ENCODE peak calls at places on chromosome 7, in five cellular contexts. One of them, this sample, is unnamed.

GRCh38 chr7:51150193-51150592 is 166.4 kb downstream of the COBL start:
- DNase-seq in WERI-Rb-1: no peak
- DNase-seq in cardiac muscle cell: no peak
- DNase-seq in CD8-positive, alpha-beta T cell: no peak
- DNase-seq in dorsolateral prefrontal cortex: no peak
- DNase-seq in this sample: no peak

GRCh38 chr7:117435475-117436043 is 8.3 kb upstream of the ASZ1 start:
- DNase-seq in CD8-positive, alpha-beta T cell: no peak
- DNase-seq in WERI-Rb-1: no peak
- DNase-seq in cardiac muscle cell: no peak
- DNase-seq in dorsolateral prefrontal cortex: no peak
- DNase-seq in this sample: no peak

GRCh38 chr7:1015631-1016121 is 28.7 kb upstream of the GPR146 start:
- DNase-seq in WERI-Rb-1: no peak
- DNase-seq in CD8-positive, alpha-beta T cell: no peak
- DNase-seq in cardiac muscle cell: no peak
- DNase-seq in dorsolateral prefrontal cortex: no peak
- DNase-seq in this sample: no peak

GRCh38 chr7:5699951-5700384 is 81.5 kb downstream of the RNF216 start:
- DNase-seq in dorsolateral prefrontal cortex: no peak
- DNase-seq in CD8-positive, alpha-beta T cell: no peak
- DNase-seq in WERI-Rb-1: no peak
- DNase-seq in cardiac muscle cell: no peak
- DNase-seq in this sample: no peak

GRCh38 chr7:27784399-27785053 is 44.6 kb downstream of the TAX1BP1 start:
- DNase-seq in CD8-positive, alpha-beta T cell: no peak
- DNase-seq in dorsolateral prefrontal cortex: no peak
- DNase-seq in WERI-Rb-1: no peak
- DNase-seq in cardiac muscle cell: peak
- DNase-seq in this sample: no peak

GRCh38 chr7:155803418-155804376 is 8.6 kb downstream of the SHH start:
- DNase-seq in dorsolateral prefrontal cortex: no peak
- DNase-seq in WERI-Rb-1: no peak
- DNase-seq in CD8-positive, alpha-beta T cell: no peak
- DNase-seq in cardiac muscle cell: no peak
- DNase-seq in this sample: no peak

GRCh38 chr7:26397786-26398435 is 106.2 kb downstream of the SNX10 start:
- DNase-seq in CD8-positive, alpha-beta T cell: no peak
- DNase-seq in dorsolateral prefrontal cortex: no peak
- DNase-seq in cardiac muscle cell: peak
- DNase-seq in WERI-Rb-1: peak
- DNase-seq in this sample: no peak

GRCh38 chr7:155490697-155491628 is 33.0 kb downstream of the EN2 start:
- DNase-seq in cardiac muscle cell: no peak
- DNase-seq in WERI-Rb-1: no peak
- DNase-seq in CD8-positive, alpha-beta T cell: peak
- DNase-seq in dorsolateral prefrontal cortex: no peak
- DNase-seq in this sample: no peak

GRCh38 chr7:104207348-104207730 is 474 bp downstream of the ORC5 start:
- DNase-seq in WERI-Rb-1: no peak
- DNase-seq in CD8-positive, alpha-beta T cell: no peak
- DNase-seq in cardiac muscle cell: peak
- DNase-seq in dorsolateral prefrontal cortex: no peak
- DNase-seq in this sample: no peak

GRCh38 chr7:36152756-36153570 is at the start of gene EEPD1:
- DNase-seq in CD8-positive, alpha-beta T cell: peak
- DNase-seq in WERI-Rb-1: peak
- DNase-seq in cardiac muscle cell: peak
- DNase-seq in dorsolateral prefrontal cortex: peak
- DNase-seq in this sample: peak

GRCh38 chr7:154789404-154789803 is 213.5 kb downstream of the PAXIP1 start:
- DNase-seq in WERI-Rb-1: peak
- DNase-seq in cardiac muscle cell: peak
- DNase-seq in dorsolateral prefrontal cortex: peak
- DNase-seq in CD8-positive, alpha-beta T cell: no peak
- DNase-seq in this sample: no peak

GRCh38 chr7:84055904-84056615 is 138.5 kb downstream of the SEMA3A start:
- DNase-seq in dorsolateral prefrontal cortex: no peak
- DNase-seq in CD8-positive, alpha-beta T cell: no peak
- DNase-seq in cardiac muscle cell: no peak
- DNase-seq in WERI-Rb-1: no peak
- DNase-seq in this sample: no peak

GRCh38 chr7:136523581-136523980 is 344.9 kb upstream of the CHRM2 start:
- DNase-seq in WERI-Rb-1: no peak
- DNase-seq in dorsolateral prefrontal cortex: no peak
- DNase-seq in cardiac muscle cell: no peak
- DNase-seq in CD8-positive, alpha-beta T cell: no peak
- DNase-seq in this sample: no peak

GRCh38 chr7:106947244-106947728 is 82.2 kb downstream of the PIK3CG start:
- DNase-seq in dorsolateral prefrontal cortex: no peak
- DNase-seq in cardiac muscle cell: peak
- DNase-seq in CD8-positive, alpha-beta T cell: no peak
- DNase-seq in WERI-Rb-1: peak
- DNase-seq in this sample: no peak

GRCh38 chr7:19728731-19729130 is 19.9 kb upstream of the POLR1F start:
- DNase-seq in dorsolateral prefrontal cortex: no peak
- DNase-seq in CD8-positive, alpha-beta T cell: no peak
- DNase-seq in WERI-Rb-1: no peak
- DNase-seq in cardiac muscle cell: no peak
- DNase-seq in this sample: no peak

GRCh38 chr7:27110163-27110976 is 7.9 kb upstream of the HOXA2 start:
- DNase-seq in CD8-positive, alpha-beta T cell: peak
- DNase-seq in dorsolateral prefrontal cortex: no peak
- DNase-seq in WERI-Rb-1: no peak
- DNase-seq in cardiac muscle cell: no peak
- DNase-seq in this sample: no peak

GRCh38 chr7:54877683-54878082 is 118.7 kb upstream of the SEC61G start:
- DNase-seq in cardiac muscle cell: no peak
- DNase-seq in WERI-Rb-1: no peak
- DNase-seq in CD8-positive, alpha-beta T cell: no peak
- DNase-seq in dorsolateral prefrontal cortex: no peak
- DNase-seq in this sample: no peak

GRCh38 chr7:124723012-124723411 is 42.6 kb downstream of the GPR37 start:
- DNase-seq in CD8-positive, alpha-beta T cell: no peak
- DNase-seq in cardiac muscle cell: no peak
- DNase-seq in WERI-Rb-1: no peak
- DNase-seq in dorsolateral prefrontal cortex: no peak
- DNase-seq in this sample: no peak

GRCh38 chr7:142359694-142360279 is 101.9 kb upstream of the PRSS58 start:
- DNase-seq in WERI-Rb-1: no peak
- DNase-seq in cardiac muscle cell: no peak
- DNase-seq in CD8-positive, alpha-beta T cell: no peak
- DNase-seq in dorsolateral prefrontal cortex: no peak
- DNase-seq in this sample: no peak

GRCh38 chr7:157991351-157991750 is 596.3 kb downstream of the PTPRN2 start:
- DNase-seq in WERI-Rb-1: no peak
- DNase-seq in dorsolateral prefrontal cortex: no peak
- DNase-seq in CD8-positive, alpha-beta T cell: no peak
- DNase-seq in cardiac muscle cell: no peak
- DNase-seq in this sample: no peak

GRCh38 chr7:93185303-93186027 is 37.3 kb upstream of the SAMD9L start:
- DNase-seq in dorsolateral prefrontal cortex: no peak
- DNase-seq in WERI-Rb-1: no peak
- DNase-seq in cardiac muscle cell: no peak
- DNase-seq in CD8-positive, alpha-beta T cell: no peak
- DNase-seq in this sample: no peak

GRCh38 chr7:26664735-26665420 is 199.5 kb downstream of the SKAP2 start:
- DNase-seq in CD8-positive, alpha-beta T cell: peak
- DNase-seq in WERI-Rb-1: no peak
- DNase-seq in dorsolateral prefrontal cortex: no peak
- DNase-seq in cardiac muscle cell: no peak
- DNase-seq in this sample: no peak

GRCh38 chr7:17660116-17660515 is 280.2 kb downstream of the SNX13 start:
- DNase-seq in CD8-positive, alpha-beta T cell: no peak
- DNase-seq in dorsolateral prefrontal cortex: no peak
- DNase-seq in cardiac muscle cell: no peak
- DNase-seq in WERI-Rb-1: no peak
- DNase-seq in this sample: no peak

DNA sequence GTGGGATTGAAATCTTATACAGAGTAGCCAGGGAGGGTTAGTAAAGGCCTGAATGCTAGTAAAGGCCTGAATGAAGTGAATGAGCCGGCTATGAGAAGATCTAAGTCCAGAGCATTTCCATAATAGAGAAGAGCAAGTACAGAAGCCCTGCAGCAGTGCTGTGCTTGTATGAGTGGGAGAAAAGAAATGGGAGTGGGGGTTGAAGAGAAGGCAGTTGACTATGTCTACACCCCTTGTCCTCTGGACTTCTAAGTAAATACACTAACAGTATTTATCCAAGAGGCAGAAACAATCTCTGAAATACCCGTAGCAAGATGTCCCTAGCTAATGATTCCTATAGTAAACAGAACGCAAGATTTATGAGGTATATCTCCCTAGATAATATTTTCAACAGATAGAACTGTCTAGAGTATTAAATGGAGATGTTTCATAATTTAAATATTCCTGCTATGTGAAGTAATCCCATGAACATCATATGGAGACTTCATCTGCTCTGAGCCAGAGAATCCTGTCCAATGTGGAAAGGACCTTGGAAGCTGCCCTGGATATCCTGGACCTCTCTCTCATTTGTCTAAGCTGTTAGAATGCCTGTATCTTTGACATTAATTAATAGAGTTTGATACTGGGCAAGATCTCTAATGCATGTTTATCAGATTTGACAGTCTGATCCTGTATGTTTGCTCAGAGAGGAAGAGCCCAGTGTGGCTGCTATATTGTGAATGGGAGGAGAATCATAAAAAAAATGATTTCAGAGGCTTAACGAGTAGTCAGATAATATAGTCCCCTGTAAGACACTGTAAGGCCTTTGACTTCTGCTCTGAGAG is 171.6 kb downstream of the LRRN3 start:
- DNase-seq in WERI-Rb-1: no peak
- DNase-seq in dorsolateral prefrontal cortex: no peak
- DNase-seq in CD8-positive, alpha-beta T cell: no peak
- DNase-seq in cardiac muscle cell: no peak
- DNase-seq in this sample: no peak
- TF ChIP-seq CTCF in WERI-Rb-1: no peak
- TF ChIP-seq CTCF in dorsolateral prefrontal cortex: no peak
- TF ChIP-seq CTCF in CD8-positive, alpha-beta T cell: no peak
- TF ChIP-seq CTCF in cardiac muscle cell: no peak
- TF ChIP-seq CTCF in this sample: no peak

DNA sequence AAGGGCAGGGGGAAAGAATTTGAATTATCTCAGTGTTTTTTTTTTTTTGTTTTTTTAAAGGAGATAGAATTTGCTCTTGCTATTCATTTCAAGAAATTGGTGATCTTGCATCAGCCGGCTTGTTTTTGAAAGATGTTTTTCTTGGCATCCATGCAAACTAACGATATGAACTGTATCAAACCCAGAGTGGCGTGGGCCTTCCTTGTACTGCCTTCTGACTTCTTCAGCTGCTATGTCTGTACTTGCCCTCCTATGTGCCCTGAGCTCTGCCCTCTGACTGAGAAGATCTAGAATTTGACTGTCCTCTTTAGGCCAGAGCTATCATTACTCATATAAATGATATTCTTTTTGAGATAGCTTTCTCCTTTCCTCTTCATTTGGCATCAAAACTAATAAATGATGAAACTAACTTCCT is 183.1 kb downstream of the EXOC4 start:
- DNase-seq in dorsolateral prefrontal cortex: no peak
- DNase-seq in CD8-positive, alpha-beta T cell: no peak
- DNase-seq in WERI-Rb-1: no peak
- DNase-seq in cardiac muscle cell: no peak
- DNase-seq in this sample: no peak
- TF ChIP-seq CTCF in dorsolateral prefrontal cortex: no peak
- TF ChIP-seq CTCF in CD8-positive, alpha-beta T cell: no peak
- TF ChIP-seq CTCF in WERI-Rb-1: no peak
- TF ChIP-seq CTCF in cardiac muscle cell: no peak
- TF ChIP-seq CTCF in this sample: no peak

DNA sequence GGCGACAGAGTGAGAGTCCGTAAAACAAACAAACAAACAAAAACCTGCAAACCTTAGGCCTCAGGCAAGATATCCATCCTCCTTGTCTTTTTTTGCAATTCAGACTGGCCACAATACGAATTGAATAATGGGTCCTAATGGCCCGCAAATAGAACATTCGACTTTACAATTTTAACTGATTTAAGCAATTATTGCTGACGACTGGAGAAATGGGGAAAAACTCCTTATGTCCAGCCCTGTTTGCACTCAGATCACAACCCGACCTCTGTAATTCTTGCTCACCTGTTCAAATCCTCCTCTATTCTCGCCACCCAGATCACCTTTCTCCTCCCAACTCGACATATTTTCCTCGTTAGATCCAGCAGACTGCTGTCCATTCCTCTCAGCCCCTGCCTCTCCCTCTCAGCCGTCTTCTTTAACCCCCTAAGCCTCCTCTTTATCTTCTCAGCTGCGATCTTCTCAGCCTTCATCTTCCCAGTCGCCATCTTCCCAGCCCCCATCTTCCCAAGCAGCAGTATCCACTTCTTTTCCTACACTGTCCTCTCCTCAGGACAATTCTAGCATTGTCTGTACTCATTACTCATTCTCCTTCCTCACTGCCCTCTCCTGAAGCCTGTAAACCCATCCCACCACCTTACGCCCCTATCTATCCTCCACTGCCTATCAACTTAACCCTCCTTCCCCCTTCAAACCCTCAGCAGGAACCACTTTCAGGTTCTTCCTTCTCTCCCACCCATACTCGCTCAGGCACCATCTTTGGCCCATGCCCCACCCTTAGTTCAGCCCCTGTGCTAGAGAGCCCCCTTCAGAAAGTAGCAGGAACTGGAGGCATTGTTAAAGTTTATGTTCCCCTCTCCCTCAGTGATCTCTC is 61.8 kb downstream of the LRRC17 start:
- DNase-seq in dorsolateral prefrontal cortex: no peak
- DNase-seq in cardiac muscle cell: no peak
- DNase-seq in CD8-positive, alpha-beta T cell: no peak
- DNase-seq in WERI-Rb-1: no peak
- DNase-seq in this sample: no peak
- TF ChIP-seq CTCF in dorsolateral prefrontal cortex: no peak
- TF ChIP-seq CTCF in cardiac muscle cell: peak
- TF ChIP-seq CTCF in CD8-positive, alpha-beta T cell: no peak
- TF ChIP-seq CTCF in WERI-Rb-1: peak
- TF ChIP-seq CTCF in this sample: no peak

DNA sequence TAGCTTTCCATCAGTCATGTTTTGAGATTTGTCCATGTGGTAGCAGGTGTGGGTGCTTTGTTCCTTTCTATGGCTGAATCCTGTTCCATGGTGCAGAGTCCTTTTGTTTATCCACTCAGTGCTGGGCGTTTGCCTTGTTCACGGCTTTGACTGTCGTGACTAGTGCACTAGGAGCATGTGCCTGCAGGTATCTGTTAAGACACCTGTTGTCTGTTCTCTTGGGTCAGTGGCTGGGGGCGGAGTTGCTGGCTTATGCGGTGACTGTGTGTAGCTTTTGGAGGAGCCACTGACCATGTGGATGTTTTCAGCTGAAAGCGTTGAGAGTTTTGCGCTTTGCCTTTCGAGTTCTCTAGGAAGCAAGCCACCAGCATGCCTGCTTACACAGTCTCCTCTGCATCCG is 573.1 kb upstream of the FOXK1 start:
- DNase-seq in cardiac muscle cell: no peak
- DNase-seq in CD8-positive, alpha-beta T cell: no peak
- DNase-seq in dorsolateral prefrontal cortex: no peak
- DNase-seq in WERI-Rb-1: no peak
- DNase-seq in this sample: peak
- TF ChIP-seq CTCF in cardiac muscle cell: no peak
- TF ChIP-seq CTCF in CD8-positive, alpha-beta T cell: no peak
- TF ChIP-seq CTCF in dorsolateral prefrontal cortex: no peak
- TF ChIP-seq CTCF in WERI-Rb-1: no peak
- TF ChIP-seq CTCF in this sample: no peak